ENCODE peak calls at places on chromosomes 7 and 10, in six cellular contexts. E is IMR-90, C is neuronal stem cell, H is trophoblast cell, O is mesenchymal stem cell, P is H1. F is an unnamed sample.

GRCh38 chr7:149097088-149097487 is 6.6 kb upstream of the ZNF786 start:
- DNase-seq in E (peak), C (no peak), H (no peak), O (no peak), P (no peak), F (no peak)

GRCh38 chr7:42677751-42678231 is 234.1 kb downstream of the C7orf25 start:
- DNase-seq in E (peak), C (no peak), H (no peak), O (peak), P (no peak), F (no peak)

GRCh38 chr7:30348083-30348560 is 63.7 kb downstream of the ZNRF2 start:
- DNase-seq in E (peak), C (no peak), H (peak), O (peak), P (no peak), F (no peak)

GRCh38 chr10:13788701-13789447 is 202.1 kb downstream of the PRPF18 start:
- DNase-seq in E (peak), C (no peak), H (no peak), O (peak), P (no peak), F (no peak)

GRCh38 chr7:26857534-26858228 is 6.7 kb downstream of the SKAP2 start:
- DNase-seq in E (peak), C (peak), H (no peak), O (peak), P (peak), F (peak)

GRCh38 chr7:140924019-140924820 is 509 bp downstream of the BRAF start:
- DNase-seq in E (peak), C (peak), H (peak), O (peak), P (peak), F (peak)

GRCh38 chr7:142549007-142549406 is 200.3 kb upstream of the PRSS1 start:
- DNase-seq in E (peak), C (no peak), H (no peak), O (peak), P (no peak), F (no peak)

GRCh38 chr7:100887955-100888481 is 1.5 kb downstream of the UFSP1 start:
- DNase-seq in E (no peak), C (no peak), H (peak), O (no peak), P (no peak), F (no peak)

GRCh38 chr7:6453737-6454136 is 6.0 kb upstream of the DAGLB start:
- DNase-seq in E (peak), C (no peak), H (peak), O (peak), P (no peak), F (no peak)

GRCh38 chr10:70328987-70329386 is 45.2 kb upstream of the NPFFR1 start:
- DNase-seq in E (peak), C (no peak), H (no peak), O (peak), P (no peak), F (no peak)

GRCh38 chr7:32070051-32070405 is 179 bp downstream of the PDE1C start:
- DNase-seq in E (no peak), C (no peak), H (no peak), O (peak), P (no peak), F (no peak)

GRCh38 chr7:80288175-80289122 is 153.8 kb downstream of the GNAI1 start:
- DNase-seq in E (peak), C (no peak), H (no peak), O (peak), P (no peak), F (peak)

GRCh38 chr7:301291-302053 is 11.5 kb downstream of the FOXL3 start:
- DNase-seq in E (no peak), C (no peak), H (no peak), O (no peak), P (no peak), F (no peak)

GRCh38 chr7:37216923-37217322 is 231.7 kb downstream of the ELMO1 start:
- DNase-seq in E (no peak), C (no peak), H (no peak), O (no peak), P (no peak), F (no peak)

GRCh38 chr10:44662002-44662401 is 249.1 kb upstream of the TMEM72 start:
- DNase-seq in E (peak), C (no peak), H (no peak), O (peak), P (no peak), F (no peak)

GRCh38 chr10:122265896-122266295 is 5.2 kb upstream of the BTBD16 start:
- DNase-seq in E (no peak), C (no peak), H (no peak), O (no peak), P (no peak), F (no peak)

GRCh38 chr7:44955733-44956132 is 23.1 kb downstream of the MYO1G start:
- DNase-seq in E (no peak), C (no peak), H (no peak), O (no peak), P (no peak), F (no peak)

GRCh38 chr10:42971251-42971599 is 105.6 kb upstream of the RET start:
- DNase-seq in E (no peak), C (no peak), H (no peak), O (no peak), P (no peak), F (no peak)

GRCh38 chr10:115948415-115948814 is 324.6 kb downstream of the GFRA1 start:
- DNase-seq in E (peak), C (no peak), H (no peak), O (peak), P (no peak), F (no peak)

GRCh38 chr10:3099291-3100092 is 32.1 kb downstream of the PFKP start:
- DNase-seq in E (peak), C (no peak), H (no peak), O (peak), P (no peak), F (no peak)

GRCh38 chr10:34016541-34016940 is 682.1 kb upstream of the NRP1 start:
- DNase-seq in E (no peak), C (no peak), H (no peak), O (no peak), P (no peak), F (no peak)

GRCh38 chr10:43032613-43033012 is 44.3 kb upstream of the RET start:
- DNase-seq in E (no peak), C (no peak), H (no peak), O (no peak), P (no peak), F (no peak)

GRCh38 chr10:93548376-93549071 is 17.9 kb upstream of the FFAR4 start:
- DNase-seq in E (peak), C (no peak), H (no peak), O (peak), P (no peak), F (no peak)

GRCh38 chr10:43372751-43373445 is 1.5 kb downstream of the FXYD4 start:
- DNase-seq in E (no peak), C (no peak), H (no peak), O (no peak), P (no peak), F (no peak)

GRCh38 chr10:44832595-44833390 is 78.3 kb upstream of the TMEM72 start:
- DNase-seq in E (no peak), C (no peak), H (no peak), O (no peak), P (no peak), F (no peak)

GRCh38 chr7:82335927-82336326 is 107.7 kb downstream of the CACNA2D1 start:
- DNase-seq in E (peak), C (no peak), H (no peak), O (no peak), P (no peak), F (no peak)

GRCh38 chr10:122342293-122343134 is 32.0 kb upstream of the PLEKHA1 start:
- DNase-seq in E (peak), C (peak), H (no peak), O (peak), P (peak), F (no peak)

GRCh38 chr7:127751062-127751722 is 99.2 kb downstream of the SND1 start:
- DNase-seq in E (peak), C (peak), H (no peak), O (peak), P (no peak), F (no peak)

GRCh38 chr7:24657980-24658379 is 84.7 kb downstream of the PALS2 start:
- DNase-seq in E (no peak), C (no peak), H (no peak), O (no peak), P (no peak), F (no peak)

GRCh38 chr10:11016959-11017574 is 605 bp upstream of the CELF2 start:
- DNase-seq in E (no peak), C (no peak), H (no peak), O (peak), P (no peak), F (no peak)

GRCh38 chr10:11018426-11018818 is 750 bp downstream of the CELF2 start:
- DNase-seq in E (no peak), C (no peak), H (no peak), O (no peak), P (no peak), F (peak)

GRCh38 chr10:11017575-11018425 is at the start of gene CELF2:
- DNase-seq in E (no peak), C (peak), H (no peak), O (peak), P (peak), F (peak)

GRCh38 chr10:11020026-11020820 is 2.6 kb downstream of the CELF2 start:
- DNase-seq in E (no peak), C (no peak), H (no peak), O (no peak), P (no peak), F (no peak)

DNA sequence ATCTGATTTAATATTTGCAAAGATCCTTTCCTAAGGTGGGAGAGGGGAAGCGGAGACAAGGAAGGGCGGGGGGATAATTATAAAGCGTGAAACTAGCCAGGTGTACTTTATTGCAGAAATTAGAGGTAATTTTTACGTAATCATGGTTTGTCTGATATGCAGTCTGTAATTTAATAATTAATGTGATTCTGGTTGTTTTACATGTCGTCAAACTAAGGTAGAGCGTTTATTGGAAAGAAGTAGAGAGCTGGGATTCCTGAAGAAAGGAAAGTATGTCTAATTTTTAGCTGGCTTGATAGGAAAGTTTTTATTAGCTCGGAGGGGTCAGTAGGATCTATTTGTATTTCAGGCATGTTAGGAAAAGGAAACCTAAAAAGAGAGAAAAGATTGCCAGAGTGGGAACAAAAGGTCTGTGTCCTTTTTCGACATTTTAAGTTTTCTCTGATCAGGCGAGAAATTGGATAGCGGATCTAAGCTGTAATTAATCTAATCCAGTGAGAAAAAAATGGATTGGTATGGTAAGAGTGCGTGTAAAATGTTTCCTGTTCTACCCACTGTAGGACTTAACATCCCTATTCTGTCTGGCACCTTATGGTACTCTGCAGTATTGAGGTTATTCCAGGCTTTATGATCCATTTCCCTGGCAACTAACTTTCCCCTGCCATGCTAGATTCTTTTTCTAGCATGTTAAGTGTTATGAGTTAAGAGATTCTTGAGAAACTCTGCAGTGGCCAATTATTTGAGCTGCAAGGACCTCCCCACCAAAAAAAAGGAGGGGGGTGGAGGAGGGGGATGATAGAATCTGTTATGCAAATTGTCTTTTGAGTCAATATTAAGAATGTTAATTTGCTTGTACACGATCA is 1.4 kb downstream of the CELF2 start:
- DNase-seq in E (no peak), C (no peak), H (no peak), O (no peak), P (no peak), F (no peak)
- H3K27ac ChIP-seq in E (no peak), C (no peak), H (no peak), O (no peak), P (no peak), F (no peak)

GRCh38 chr10:29140991-29141390 is 147.9 kb upstream of the LYZL1 start:
- DNase-seq in E (peak), C (no peak), H (peak), O (peak), P (no peak), F (no peak)
- H2BK120ac ChIP-seq in E (peak), C (no peak), H (peak), O (peak), P (no peak), F (no peak)

GRCh38 chr7:102974366-102975236 is 61.8 kb downstream of the LRRC17 start:
- DNase-seq in E (no peak), C (no peak), H (no peak), O (no peak), P (peak), F (peak)
- H2AK5ac ChIP-seq in E (peak), C (no peak), H (no peak), O (no peak), P (no peak), F (no peak)

DNA sequence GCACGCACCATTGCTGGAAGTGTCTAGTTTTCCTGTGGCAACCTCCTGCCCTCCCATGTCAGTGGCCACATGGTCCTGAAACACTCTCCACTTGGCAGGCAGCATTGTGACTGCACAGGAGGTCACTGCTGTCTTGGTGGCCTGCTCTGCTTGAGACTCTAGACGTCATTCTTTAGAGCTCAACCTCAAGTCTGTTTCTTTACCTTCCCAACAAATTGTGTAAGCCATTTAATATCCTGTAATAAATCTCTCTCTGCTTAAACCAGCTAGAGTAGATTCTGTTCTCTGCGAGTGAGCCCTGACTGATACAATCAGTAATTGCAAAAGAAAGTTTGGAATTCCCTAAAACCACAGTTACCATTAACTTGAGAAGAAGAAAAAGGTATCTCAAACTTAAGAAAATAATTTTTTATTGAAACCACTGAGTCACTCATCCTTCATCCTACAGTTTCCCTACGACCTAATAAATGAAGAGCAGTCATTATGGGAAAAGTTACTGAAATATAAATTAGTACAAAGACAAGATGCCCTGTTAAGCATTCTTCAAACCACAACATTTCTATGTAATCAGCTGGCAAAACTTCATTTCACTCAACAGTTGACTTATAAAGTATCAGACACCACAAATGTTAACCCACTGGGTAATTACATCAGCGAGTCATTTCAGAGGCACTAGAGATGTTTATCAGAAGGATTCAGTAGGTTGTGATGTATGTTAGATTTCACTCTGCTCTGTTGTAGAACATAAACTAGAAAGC is 18.0 kb downstream of the SLC25A13 start:
- DNase-seq in E (peak), C (no peak), H (no peak), O (peak), P (no peak), F (no peak)
- H3K27ac ChIP-seq in E (peak), C (no peak), H (no peak), O (peak), P (no peak), F (no peak)

DNA sequence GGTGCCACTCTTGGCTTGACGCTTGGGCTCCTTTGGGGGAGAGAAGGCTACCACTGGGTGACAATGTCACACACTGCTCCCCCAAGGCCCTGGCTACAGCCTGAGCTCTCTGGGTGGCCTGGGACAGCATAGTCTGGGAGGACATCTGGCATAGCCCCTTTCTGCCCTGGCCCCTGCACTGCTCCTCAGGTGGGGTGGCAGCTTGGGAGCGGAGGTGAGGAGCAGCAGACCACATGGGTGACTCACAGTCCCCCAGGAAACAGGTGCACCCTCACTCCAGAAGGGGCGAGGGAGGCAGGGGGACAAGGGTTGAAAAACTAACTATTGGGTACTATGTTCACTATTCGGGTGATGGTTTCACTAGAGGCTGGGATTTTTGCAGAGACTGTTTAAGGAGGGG is 45.2 kb downstream of the NPTX2 start:
- DNase-seq in E (no peak), C (no peak), H (no peak), O (no peak), P (no peak), F (no peak)
- H2BK120ac ChIP-seq in E (no peak), C (no peak), H (no peak), O (no peak), P (no peak), F (no peak)

GRCh38 chr7:22728416-22729029 is 1.5 kb downstream of the IL6 start:
- DNase-seq in E (peak), C (no peak), H (no peak), O (peak), P (no peak), F (no peak)

GRCh38 chr7:22725585-22725984 is 1.4 kb upstream of the IL6 start:
- DNase-seq in E (peak), C (no peak), H (no peak), O (peak), P (no peak), F (no peak)

GRCh38 chr7:22726345-22726848 is 603 bp upstream of the IL6 start:
- DNase-seq in E (peak), C (peak), H (peak), O (peak), P (peak), F (peak)

GRCh38 chr7:22729180-22729579 is 2.2 kb downstream of the IL6 start:
- DNase-seq in E (peak), C (no peak), H (no peak), O (peak), P (no peak), F (no peak)

DNA sequence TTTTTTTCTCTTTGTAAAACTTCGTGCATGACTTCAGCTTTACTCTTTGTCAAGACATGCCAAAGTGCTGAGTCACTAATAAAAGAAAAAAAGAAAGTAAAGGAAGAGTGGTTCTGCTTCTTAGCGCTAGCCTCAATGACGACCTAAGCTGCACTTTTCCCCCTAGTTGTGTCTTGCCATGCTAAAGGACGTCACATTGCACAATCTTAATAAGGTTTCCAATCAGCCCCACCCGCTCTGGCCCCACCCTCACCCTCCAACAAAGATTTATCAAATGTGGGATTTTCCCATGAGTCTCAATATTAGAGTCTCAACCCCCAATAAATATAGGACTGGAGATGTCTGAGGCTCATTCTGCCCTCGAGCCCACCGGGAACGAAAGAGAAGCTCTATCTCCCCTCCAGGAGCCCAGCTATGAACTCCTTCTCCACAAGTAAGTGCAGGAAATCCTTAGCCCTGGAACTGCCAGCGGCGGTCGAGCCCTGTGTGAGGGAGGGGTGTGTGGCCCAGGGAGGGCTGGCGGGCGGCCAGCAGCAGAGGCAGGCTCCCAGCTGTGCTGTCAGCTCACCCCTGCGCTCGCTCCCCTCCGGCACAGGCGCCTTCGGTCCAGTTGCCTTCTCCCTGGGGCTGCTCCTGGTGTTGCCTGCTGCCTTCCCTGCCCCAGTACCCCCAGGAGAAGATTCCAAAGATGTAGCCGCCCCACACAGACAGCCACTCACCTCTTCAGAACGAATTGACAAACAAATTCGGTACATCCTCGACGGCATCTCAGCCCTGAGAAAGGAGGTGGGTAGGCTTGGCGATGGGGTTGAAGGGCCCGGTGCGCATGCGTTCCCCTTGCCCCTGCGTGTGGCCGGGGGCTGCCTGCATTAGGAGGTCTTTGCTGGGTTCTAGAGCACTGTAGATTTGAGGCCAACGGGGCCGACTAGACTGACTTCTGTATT is at the start of gene IL6:
- DNase-seq in E (peak), C (no peak), H (peak), O (peak), P (peak), F (peak)
- H2AK5ac ChIP-seq in E (peak), C (peak), H (peak), O (peak), P (no peak), F (no peak)

DNA sequence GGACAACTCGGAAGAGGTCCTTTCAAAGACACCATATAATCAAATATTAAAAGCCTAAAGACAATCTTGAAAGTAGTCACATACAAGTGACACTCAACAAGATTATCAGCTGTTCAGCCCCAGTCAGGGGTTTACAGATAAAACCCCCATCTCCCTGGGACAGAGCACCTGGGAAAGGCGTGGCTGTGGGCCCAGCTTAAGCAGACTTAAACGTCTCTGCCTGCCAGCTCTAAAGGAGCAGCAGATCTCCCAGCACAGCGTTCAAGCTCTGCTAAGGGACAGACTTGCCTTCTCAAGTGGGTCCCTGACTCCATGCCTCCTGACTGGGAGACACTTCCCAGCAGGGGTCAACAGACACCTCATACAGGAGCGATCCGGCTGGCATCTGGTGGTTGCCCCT is 18.0 kb downstream of the CDCA7L start:
- DNase-seq in E (no peak), C (no peak), H (no peak), O (no peak), P (no peak), F (no peak)
- H3K27ac ChIP-seq in E (no peak), C (no peak), H (no peak), O (no peak), P (no peak), F (no peak)

GRCh38 chr10:6796231-6796630 is 216.2 kb upstream of the PRKCQ start:
- DNase-seq in E (no peak), C (no peak), H (no peak), O (no peak), P (no peak), F (peak)

GRCh38 chr10:6794441-6794840 is 214.4 kb upstream of the PRKCQ start:
- DNase-seq in E (no peak), C (no peak), H (no peak), O (no peak), P (no peak), F (no peak)

GRCh38 chr10:6795571-6795970 is 215.5 kb upstream of the PRKCQ start:
- DNase-seq in E (no peak), C (no peak), H (no peak), O (no peak), P (no peak), F (no peak)
- H2BK120ac ChIP-seq in E (no peak), C (no peak), H (no peak), O (no peak), P (peak), F (peak)